ENCODE peak calls at places on chromosomes 7 and 10, in five cellular contexts. M is H9, R is GM10248, U is psoas muscle, V is CD14-positive monocyte. W is an unnamed sample.
A peak's percentile ranks its signal among the peaks of the same experiment; 100 is the strongest.

GRCh38 chr7:131034166-131034881 is 293.4 kb upstream of the MKLN1 start:
- DNase-seq in M (no peak), V (no peak), R (no peak), U (no peak), W (no peak)

GRCh38 chr7:11212080-11212711 is 238.5 kb downstream of the PHF14 start:
- DNase-seq in M (peak; percentile 41), V (peak; percentile 53), R (peak; percentile 39), U (no peak), W (peak; percentile 70)

GRCh38 chr10:73998623-73999622 is 1.0 kb downstream of the VCL start:
- DNase-seq in M (peak; percentile 75), U (peak; percentile 62), V (no peak), R (no peak), W (peak; percentile 65)

GRCh38 chr10:59773088-59773487 is 19.8 kb upstream of the MRLN start:
- DNase-seq in U (no peak), V (no peak), R (no peak), M (no peak), W (no peak)

GRCh38 chr7:70694909-70695803 is 436.8 kb upstream of the GALNT17 start:
- DNase-seq in M (no peak), V (no peak), U (peak; percentile 32), R (peak; percentile 38), W (peak; percentile 11)

GRCh38 chr10:77401681-77402080 is 235.9 kb downstream of the KCNMA1 start:
- DNase-seq in M (no peak), V (no peak), U (no peak), R (no peak), W (no peak)

GRCh38 chr10:28713626-28714352 is 36.5 kb downstream of the BAMBI start:
- DNase-seq in U (no peak), V (no peak), R (no peak), M (no peak), W (no peak)

GRCh38 chr7:133778472-133778871 is 348.7 kb upstream of the LRGUK start:
- DNase-seq in U (no peak), V (no peak), M (no peak), R (peak; percentile 26), W (no peak)

GRCh38 chr10:106044511-106044910 is 1120.0 kb downstream of the SORCS1 start:
- DNase-seq in U (no peak), R (no peak), V (no peak), M (no peak), W (no peak)

GRCh38 chr7:98137134-98137825 is 30.6 kb downstream of the LMTK2 start:
- DNase-seq in R (no peak), V (no peak), M (no peak), U (no peak), W (no peak)

GRCh38 chr10:42753126-42753506 is 29.5 kb upstream of the BMS1 start:
- DNase-seq in M (peak; percentile 92), V (no peak), R (peak; percentile 56), U (peak; percentile 83), W (peak; percentile 58)

GRCh38 chr10:14325325-14325955 is 5.3 kb downstream of the FRMD4A start:
- DNase-seq in R (peak; percentile 32), U (no peak), V (no peak), M (peak; percentile 75), W (peak; percentile 35)

GRCh38 chr7:71322201-71322600 is 190.3 kb downstream of the GALNT17 start:
- DNase-seq in V (no peak), U (no peak), R (no peak), M (no peak), W (no peak)

GRCh38 chr10:77965294-77965693 is 38.7 kb upstream of the DLG5 start:
- DNase-seq in U (no peak), M (no peak), R (no peak), V (no peak), W (peak; percentile 89)

GRCh38 chr10:131841669-131842139 is 59.1 kb upstream of the PPP2R2D start:
- DNase-seq in V (no peak), U (no peak), R (no peak), M (no peak), W (no peak)

GRCh38 chr10:30986027-30986672 is 45.5 kb downstream of the ZNF438 start:
- DNase-seq in V (no peak), R (no peak), M (no peak), U (no peak), W (no peak)

GRCh38 chr10:100006241-100006886 is 3.4 kb downstream of the DNMBP start:
- DNase-seq in R (peak; percentile 51), U (no peak), M (no peak), V (peak; percentile 60), W (peak; percentile 93)

GRCh38 chr10:45501791-45502190 is 127.8 kb downstream of the ALOX5 start:
- DNase-seq in V (no peak), U (no peak), M (no peak), R (no peak), W (no peak)

GRCh38 chr7:144835166-144835611 is 664 bp downstream of the TPK1 start:
- DNase-seq in V (no peak), U (peak; percentile 53), M (peak; percentile 46), R (peak; percentile 28), W (peak; percentile 48)

GRCh38 chr10:17472481-17473227 is 18.3 kb upstream of the ST8SIA6 start:
- DNase-seq in R (no peak), M (peak; percentile 38), U (no peak), V (peak; percentile 64), W (no peak)

GRCh38 chr10:93208717-93209464 is 135.2 kb downstream of the CYP26A1 start:
- DNase-seq in V (no peak), R (no peak), M (no peak), U (no peak), W (peak; percentile 23)

GRCh38 chr10:111295788-111296187 is 219.0 kb downstream of the ADRA2A start:
- DNase-seq in V (no peak), U (no peak), R (no peak), M (no peak), W (peak; percentile 19)

GRCh38 chr10:48698971-48699627 is 14.4 kb downstream of the WDFY4 start:
- DNase-seq in M (no peak), V (no peak), R (no peak), U (no peak), W (no peak)

GRCh38 chr10:96764345-96764744 is 44.0 kb upstream of the PIK3AP1 start:
- DNase-seq in M (no peak), V (no peak), U (no peak), R (peak; percentile 32), W (no peak)

GRCh38 chr10:130137077-130137448 is 872 bp downstream of the GLRX3 start:
- DNase-seq in V (no peak), M (no peak), R (no peak), U (no peak), W (peak; percentile 35)

GRCh38 chr10:126504761-126505112 is 116.5 kb upstream of the ADAM12 start:
- DNase-seq in M (no peak), V (no peak), U (no peak), R (no peak), W (no peak)

GRCh38 chr10:11713186-11713743 is 28.9 kb upstream of the ECHDC3 start:
- DNase-seq in V (no peak), M (no peak), U (no peak), R (no peak), W (peak; percentile 87)

GRCh38 chr10:120145107-120145506 is 252.6 kb downstream of the SEC23IP start:
- DNase-seq in V (no peak), U (no peak), R (no peak), M (no peak), W (no peak)

GRCh38 chr7:157702311-157703023 is 365.7 kb downstream of the DNAJB6 start:
- DNase-seq in U (no peak), V (no peak), R (no peak), M (no peak), W (no peak)
- TF ChIP-seq CTCF in U (no peak), V (no peak), R (no peak), M (no peak), W (no peak)

GRCh38 chr7:157359581-157359980 is 22.8 kb downstream of the DNAJB6 start:
- DNase-seq in V (no peak), U (no peak), M (no peak), R (no peak), W (no peak)
- TF ChIP-seq CTCF in V (no peak), U (no peak), M (no peak), R (no peak), W (no peak)

GRCh38 chr7:38424750-38425463 is 151.5 kb upstream of the TARP start:
- DNase-seq in R (no peak), M (no peak), U (no peak), V (no peak), W (no peak)
- TF ChIP-seq CTCF in R (no peak), M (peak; percentile 41), U (no peak), V (peak; percentile 23), W (no peak)

DNA sequence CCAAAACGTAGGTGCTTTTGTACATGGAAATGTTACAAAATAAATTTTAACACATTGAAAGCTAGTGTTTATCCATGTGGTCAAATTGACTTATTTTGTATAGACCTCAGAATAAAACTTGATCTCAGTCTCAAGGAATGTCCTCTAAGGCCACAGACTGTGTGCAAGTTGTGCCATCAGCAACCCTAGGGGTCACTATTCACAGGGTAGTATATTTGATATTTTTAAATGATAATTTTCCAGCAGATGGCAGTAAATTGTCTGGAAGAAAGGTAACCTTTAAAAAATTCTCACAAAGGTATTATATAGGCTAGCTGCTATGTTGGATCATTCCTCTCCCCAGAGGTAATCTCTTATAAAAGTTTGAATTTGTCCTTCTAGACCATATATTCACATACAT is 12.9 kb upstream of the SNX10 start:
- DNase-seq in U (no peak), V (no peak), M (no peak), R (no peak), W (no peak)
- TF ChIP-seq CTCF in U (peak; percentile 6), V (peak; percentile 70), M (no peak), R (peak; percentile 28), W (peak; percentile 11)